ENCODE peak calls at places on chromosomes 16 and 17, in seven cellular contexts. R is AG08395; C is bronchial epithelial cell; U is left ventricle myocardium superior; I is T-cell; J is GM13977; N is stimulated activated CD4-positive, alpha-beta T cell treated with anti-CD3 and anti-CD28 coated beads, Interleukin-12 subunit alpha, Interleukin-12 subunit beta, amount 100 ng/mL, for 24 hours. O is an unnamed sample.

GRCh38 chr16:2482181-2483107 is 7.5 kb downstream of the TBC1D24 start:
- DNase-seq in C (no peak), U (peak), J (no peak), I (no peak), R (peak), N (no peak), O (no peak)

GRCh38 chr17:18040287-18040858 is 1.2 kb downstream of the GID4 start:
- DNase-seq in U (no peak), I (no peak), J (no peak), C (no peak), R (no peak), N (no peak), O (no peak)

GRCh38 chr16:25707982-25708583 is 16.3 kb downstream of the HS3ST4 start:
- DNase-seq in J (peak), R (no peak), U (no peak), N (no peak), I (no peak), C (peak), O (peak)

GRCh38 chr17:45155029-45155428 is 6.6 kb upstream of the HEXIM2 start:
- DNase-seq in R (no peak), N (no peak), I (no peak), U (no peak), J (no peak), C (peak), O (no peak)

GRCh38 chr16:22240023-22240697 is 34.1 kb downstream of the EEF2K start:
- DNase-seq in J (no peak), R (no peak), U (no peak), N (no peak), C (no peak), I (no peak), O (no peak)

GRCh38 chr16:5490499-5490898 is 392.9 kb upstream of the EEF2KMT start:
- DNase-seq in J (no peak), I (no peak), C (no peak), R (no peak), N (no peak), U (no peak), O (peak)

GRCh38 chr17:48110722-48111121 is 3.2 kb downstream of the SNX11 start:
- DNase-seq in C (no peak), J (no peak), N (no peak), I (no peak), U (no peak), R (no peak), O (no peak)

GRCh38 chr17:7440113-7440822 is 956 bp downstream of the FGF11 start:
- DNase-seq in I (peak), U (peak), C (peak), R (no peak), J (peak), N (no peak), O (peak)

GRCh38 chr17:66348605-66349165 is 46.3 kb downstream of the PRKCA start:
- DNase-seq in R (peak), N (no peak), J (no peak), U (no peak), C (peak), I (no peak), O (peak)

GRCh38 chr17:40530988-40531971 is 29.9 kb upstream of the TNS4 start:
- DNase-seq in U (no peak), J (peak), N (peak), R (no peak), C (peak), I (peak), O (no peak)

GRCh38 chr16:4481526-4481925 is 5.3 kb downstream of the HMOX2 start:
- DNase-seq in J (no peak), U (no peak), R (no peak), N (no peak), I (no peak), C (no peak), O (no peak)

GRCh38 chr17:79192503-79193500 is 118.2 kb downstream of the ENGASE start:
- DNase-seq in R (peak), I (peak), C (peak), N (no peak), U (peak), J (peak), O (peak)

GRCh38 chr17:42322382-42323267 is 34.3 kb downstream of the STAT5A start:
- DNase-seq in I (peak), C (peak), J (peak), R (peak), U (peak), N (peak), O (no peak)

GRCh38 chr17:21814776-21815175 is 122.5 kb downstream of the KCNJ18 start:
- DNase-seq in C (no peak), U (peak), J (peak), N (no peak), R (no peak), I (no peak), O (no peak)

GRCh38 chr17:78763561-78763960 is 18.5 kb downstream of the CYTH1 start:
- DNase-seq in U (no peak), C (no peak), R (no peak), I (no peak), J (no peak), N (no peak), O (no peak)

GRCh38 chr17:74431568-74432483 is at the start of gene GPRC5C:
- DNase-seq in C (peak), R (peak), J (peak), N (no peak), U (peak), I (peak), O (peak)

GRCh38 chr16:89347807-89348206 is 130.3 kb downstream of the ZNF778 start:
- DNase-seq in U (no peak), I (no peak), N (no peak), R (no peak), J (no peak), C (no peak), O (no peak)

GRCh38 chr17:56710986-56711385 is 117.5 kb downstream of the NOG start:
- DNase-seq in N (no peak), C (no peak), I (no peak), R (no peak), J (no peak), U (no peak), O (peak)

GRCh38 chr16:56701534-56701933 is 19.3 kb downstream of the MT1X start:
- DNase-seq in U (no peak), I (no peak), J (no peak), N (no peak), R (no peak), C (no peak), O (no peak)

GRCh38 chr16:4902038-4902437 is 34.9 kb downstream of the PPL start:
- DNase-seq in N (no peak), C (no peak), U (no peak), R (no peak), J (no peak), I (no peak), O (no peak)